ENCODE peak calls at places on chromosomes 5 and 9, in seven cellular contexts. Z, K, Y, N, L, E and W are unnamed samples.

GRCh38 chr9:69645488-69645887 is 26.7 kb downstream of the APBA1 start:
- DNase-seq in Z (peak; percentile 85), K (no peak), Y (no peak), N (no peak), L (no peak), E (no peak), W (no peak)

GRCh38 chr5:149628221-149628620 is 46.9 kb downstream of the ARHGEF37 start:
- DNase-seq in Z (no peak), K (no peak), Y (no peak), N (no peak), L (no peak), E (no peak), W (no peak)

GRCh38 chr5:56305551-56305950 is 72.4 kb upstream of the ANKRD55 start:
- DNase-seq in Z (no peak), K (no peak), Y (no peak), N (no peak), L (no peak), E (no peak), W (no peak)

GRCh38 chr9:136903041-136903554 is 16.8 kb downstream of the TRAF2 start:
- DNase-seq in Z (no peak), K (no peak), Y (no peak), N (no peak), L (no peak), E (no peak), W (no peak)

GRCh38 chr9:127214421-127215265 is 49.9 kb upstream of the GARNL3 start:
- DNase-seq in Z (peak; percentile 70), K (no peak), Y (peak; percentile 38), N (peak; percentile 27), L (peak; percentile 54), E (no peak), W (peak; percentile 54)

GRCh38 chr5:83374547-83374946 is 97.0 kb upstream of the VCAN start:
- DNase-seq in Z (no peak), K (no peak), Y (peak; percentile 63), N (peak; percentile 33), L (no peak), E (no peak), W (no peak)

GRCh38 chr9:34983209-34983608 is 6.3 kb upstream of the DNAJB5 start:
- DNase-seq in Z (no peak), K (no peak), Y (no peak), N (no peak), L (peak; percentile 81), E (no peak), W (no peak)

GRCh38 chr9:113531919-113532808 is 68.6 kb downstream of the RGS3 start:
- DNase-seq in Z (no peak), K (no peak), Y (no peak), N (no peak), L (no peak), E (no peak), W (no peak)

GRCh38 chr5:36875051-36875788 is 1.3 kb upstream of the NIPBL start:
- DNase-seq in Z (peak; percentile 63), K (peak; percentile 34), Y (peak; percentile 26), N (no peak), L (peak; percentile 84), E (no peak), W (peak; percentile 24)

GRCh38 chr5:147619281-147619680 is 109.4 kb upstream of the DPYSL3 start:
- DNase-seq in Z (no peak), K (no peak), Y (no peak), N (no peak), L (no peak), E (no peak), W (no peak)

GRCh38 chr5:55502759-55503158 is 32.0 kb downstream of the PLPP1 start:
- DNase-seq in Z (no peak), K (no peak), Y (no peak), N (no peak), L (peak; percentile 2), E (no peak), W (no peak)

GRCh38 chr5:40871177-40871576 is 30.0 kb downstream of the CARD6 start:
- DNase-seq in Z (no peak), K (no peak), Y (no peak), N (no peak), L (no peak), E (no peak), W (no peak)

GRCh38 chr9:101119206-101119819 is 90.8 kb downstream of the PLPPR1 start:
- DNase-seq in Z (peak; percentile 52), K (no peak), Y (no peak), N (no peak), L (peak; percentile 52), E (no peak), W (peak; percentile 66)

GRCh38 chr9:14350766-14351165 is 36.8 kb upstream of the NFIB start:
- DNase-seq in Z (no peak), K (no peak), Y (no peak), N (no peak), L (no peak), E (no peak), W (no peak)

GRCh38 chr5:73346878-73347408 is 101.6 kb downstream of the FOXD1 start:
- DNase-seq in Z (no peak), K (no peak), Y (no peak), N (no peak), L (no peak), E (no peak), W (no peak)

GRCh38 chr9:37944671-37945481 is 40.9 kb upstream of the SLC25A51 start:
- DNase-seq in Z (peak; percentile 44), K (no peak), Y (no peak), N (no peak), L (no peak), E (no peak), W (no peak)

GRCh38 chr5:101437341-101437740 is 534.3 kb upstream of the ST8SIA4 start:
- DNase-seq in Z (no peak), K (no peak), Y (no peak), N (no peak), L (no peak), E (no peak), W (no peak)

GRCh38 chr5:10524376-10525123 is 39.3 kb upstream of the ANKRD33B start:
- DNase-seq in Z (no peak), K (no peak), Y (peak; percentile 63), N (peak; percentile 93), L (no peak), E (peak; percentile 97), W (no peak)

GRCh38 chr5:10519729-10520128 is 44.1 kb upstream of the ANKRD33B start:
- DNase-seq in Z (no peak), K (no peak), Y (no peak), N (no peak), L (no peak), E (no peak), W (no peak)

GRCh38 chr5:10520716-10521115 is 43.2 kb upstream of the ANKRD33B start:
- DNase-seq in Z (no peak), K (no peak), Y (no peak), N (no peak), L (no peak), E (peak; percentile 51), W (no peak)

GRCh38 chr5:10522224-10522611 is 41.7 kb upstream of the ANKRD33B start:
- DNase-seq in Z (no peak), K (no peak), Y (no peak), N (no peak), L (no peak), E (no peak), W (no peak)

GRCh38 chr5:10521466-10522223 is 42.2 kb upstream of the ANKRD33B start:
- DNase-seq in Z (no peak), K (no peak), Y (no peak), N (no peak), L (no peak), E (no peak), W (no peak)
- TF ChIP-seq CTCF in Z (no peak), K (no peak), Y (no peak), N (peak; percentile 21), L (peak; percentile 51), E (peak; percentile 12), W (no peak)

GRCh38 chr5:84379749-84380148 is 4.9 kb downstream of the EDIL3 start:
- DNase-seq in Z (no peak), K (no peak), Y (no peak), N (no peak), L (no peak), E (no peak), W (no peak)
- TF ChIP-seq CTCF in Z (no peak), K (no peak), Y (no peak), N (peak; percentile 28), L (no peak), E (peak; percentile 29), W (no peak)

DNA sequence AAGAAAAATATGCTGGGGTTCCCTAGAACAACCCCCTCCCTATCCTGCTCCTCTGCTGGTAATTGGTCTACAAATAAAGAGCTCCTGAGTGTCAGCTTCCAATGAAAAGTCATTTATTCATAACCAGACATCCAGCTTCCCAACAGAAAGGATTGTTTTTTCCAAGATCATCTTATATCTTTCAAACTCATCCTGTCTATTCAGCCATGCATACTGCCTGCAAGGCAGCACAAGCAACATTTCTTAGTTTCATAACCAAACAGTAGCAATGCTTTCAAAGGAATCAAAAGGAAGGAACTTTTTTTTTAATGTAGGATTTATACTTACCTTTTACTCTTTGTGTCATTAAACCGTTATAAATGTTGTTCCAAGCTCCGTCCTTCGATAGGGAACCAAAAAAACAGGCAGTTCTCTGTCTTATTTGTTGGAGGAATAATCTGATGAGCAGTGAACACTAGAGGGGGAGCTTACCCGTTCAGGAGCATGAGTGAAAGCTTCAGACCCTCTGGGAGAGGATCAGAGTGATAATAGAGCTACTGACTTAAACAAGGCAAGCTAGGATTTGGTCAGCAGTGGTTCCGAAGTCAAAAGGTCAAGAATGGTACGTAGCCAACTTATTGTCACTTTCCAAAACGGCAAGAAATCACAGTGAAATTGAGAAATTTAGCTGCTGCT is 893.1 kb downstream of the NR2F1-AS1 start:
- DNase-seq in Z (no peak), K (no peak), Y (peak; percentile 17), N (peak; percentile 55), L (peak; percentile 8), E (no peak), W (no peak)
- TF ChIP-seq CTCF in Z (no peak), K (no peak), Y (peak; percentile 28), N (peak; percentile 66), L (no peak), E (peak; percentile 50), W (peak; percentile 16)

GRCh38 chr9:124840300-124840833 is 12.9 kb upstream of the WDR38 start:
- DNase-seq in Z (no peak), K (no peak), Y (no peak), N (no peak), L (no peak), E (no peak), W (no peak)
- TF ChIP-seq CTCF in Z (peak; percentile 13), K (no peak), Y (no peak), N (peak; percentile 7), L (peak; percentile 30), E (peak; percentile 12), W (peak; percentile 45)

GRCh38 chr5:171205375-171205774 is 103.7 kb upstream of the TLX3 start:
- DNase-seq in Z (no peak), K (no peak), Y (no peak), N (no peak), L (no peak), E (no peak), W (no peak)

GRCh38 chr5:171207256-171207866 is 101.7 kb upstream of the TLX3 start:
- DNase-seq in Z (no peak), K (no peak), Y (peak; percentile 40), N (peak; percentile 16), L (peak; percentile 63), E (no peak), W (no peak)
- TF ChIP-seq CTCF in Z (peak; percentile 64), K (no peak), Y (peak; percentile 37), N (peak; percentile 66), L (peak; percentile 43), E (peak; percentile 40), W (peak; percentile 66)